ENCODE peak calls at places on chromosomes 5 and 9, in five cellular contexts. R is cardiac fibroblast, K is fibroblast of pulmonary artery, U is GM20000, Y is epithelial cell of esophagus. N is an unnamed sample.

GRCh38 chr9:98285446-98285845 is 30.0 kb upstream of the TBC1D2 start:
- DNase-seq in Y (no peak), U (no peak), R (no peak), K (no peak), N (no peak)

GRCh38 chr5:119578937-119579336 is 50.4 kb upstream of the FAM170A start:
- DNase-seq in K (peak), U (peak), R (peak), Y (peak), N (no peak)

GRCh38 chr9:120918931-120919638 is 7.5 kb downstream of the TRAF1 start:
- DNase-seq in U (no peak), K (no peak), Y (no peak), R (no peak), N (peak)

GRCh38 chr5:1409386-1410110 is 35.7 kb downstream of the SLC6A3 start:
- DNase-seq in Y (peak), U (peak), R (peak), K (peak), N (peak)

GRCh38 chr5:65027149-65027548 is 258.4 kb downstream of the CWC27 start:
- DNase-seq in R (no peak), Y (no peak), U (no peak), K (no peak), N (no peak)

GRCh38 chr5:172164773-172165212 is 23.2 kb downstream of the STK10 start:
- DNase-seq in R (peak), U (no peak), Y (no peak), K (peak), N (no peak)

GRCh38 chr9:88923653-88924284 is 67.5 kb upstream of the S1PR3 start:
- DNase-seq in R (no peak), Y (no peak), K (no peak), U (no peak), N (no peak)

GRCh38 chr5:1187950-1188334 is 13.5 kb upstream of the SLC6A19 start:
- DNase-seq in K (no peak), U (no peak), Y (no peak), R (no peak), N (no peak)

GRCh38 chr5:142145106-142145900 is 36.7 kb downstream of the NDFIP1 start:
- DNase-seq in K (peak), R (peak), U (peak), Y (peak), N (peak)

GRCh38 chr5:149800563-149801103 is 70.5 kb downstream of the PPARGC1B start:
- DNase-seq in Y (no peak), R (no peak), K (no peak), U (no peak), N (peak)

GRCh38 chr5:137604348-137605095 is 105.4 kb upstream of the SPOCK1 start:
- DNase-seq in Y (no peak), R (no peak), K (no peak), U (no peak), N (no peak)

GRCh38 chr5:148856424-148856823 is 30.0 kb downstream of the ADRB2 start:
- DNase-seq in K (no peak), R (no peak), Y (no peak), U (no peak), N (no peak)

GRCh38 chr9:34510506-34511159 is 12.2 kb downstream of the ENHO start:
- DNase-seq in K (no peak), Y (no peak), U (no peak), R (no peak), N (no peak)

GRCh38 chr5:56670916-56671315 is 144.4 kb upstream of the MAP3K1 start:
- DNase-seq in U (no peak), Y (peak), K (no peak), R (no peak), N (peak)

GRCh38 chr5:56314536-56314935 is 81.4 kb upstream of the ANKRD55 start:
- DNase-seq in U (peak), Y (peak), K (peak), R (peak), N (no peak)

GRCh38 chr9:81416476-81417298 is 272.7 kb downstream of the TLE1 start:
- DNase-seq in U (no peak), R (peak), K (no peak), Y (no peak), N (no peak)

GRCh38 chr5:32538031-32538547 is 47.3 kb upstream of the SUB1 start:
- DNase-seq in Y (no peak), R (no peak), U (peak), K (peak), N (no peak)

DNA sequence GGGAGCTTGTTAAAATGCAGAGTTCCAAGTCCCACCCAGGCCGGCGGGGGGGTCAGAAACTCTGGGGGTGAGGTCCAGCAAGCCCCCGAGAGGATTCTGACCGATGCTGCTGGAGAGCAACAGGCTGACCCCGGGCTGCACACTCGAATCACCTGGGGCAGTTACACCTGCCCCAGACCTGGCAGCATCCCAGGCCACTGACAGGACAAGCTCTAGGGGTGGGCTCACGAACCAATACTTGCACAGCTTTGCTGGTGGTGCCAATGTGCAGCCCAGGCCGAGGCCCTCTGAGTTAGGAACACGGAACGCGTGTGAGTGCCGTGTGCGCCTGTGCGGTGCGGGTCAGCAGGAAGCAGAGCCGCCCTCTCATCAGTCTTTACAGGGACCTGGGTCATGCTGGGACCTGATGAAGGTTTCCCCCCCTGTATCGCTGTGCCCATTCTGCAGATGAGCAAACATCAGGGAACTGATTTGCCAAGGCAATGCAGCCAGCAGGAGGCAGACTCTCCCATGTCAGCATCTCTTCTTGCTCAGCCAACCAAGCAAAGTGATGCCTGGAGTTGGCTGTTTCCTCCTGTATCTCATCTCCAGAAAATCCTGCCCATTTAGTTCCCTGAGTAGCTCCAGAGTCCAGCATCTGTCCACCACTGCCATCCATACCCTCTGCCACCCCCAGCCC is 16.3 kb downstream of the FAM163B start:
- DNase-seq in K (peak), U (no peak), R (peak), Y (no peak), N (no peak)
- TF ChIP-seq CTCF in K (peak), U (peak), R (peak), Y (no peak), N (no peak)

GRCh38 chr9:132651259-132651658 is 18.5 kb downstream of the DDX31 start:
- DNase-seq in K (peak), Y (peak), R (peak), U (no peak), N (peak)
- TF ChIP-seq CTCF in K (peak), Y (peak), R (peak), U (no peak), N (peak)

DNA sequence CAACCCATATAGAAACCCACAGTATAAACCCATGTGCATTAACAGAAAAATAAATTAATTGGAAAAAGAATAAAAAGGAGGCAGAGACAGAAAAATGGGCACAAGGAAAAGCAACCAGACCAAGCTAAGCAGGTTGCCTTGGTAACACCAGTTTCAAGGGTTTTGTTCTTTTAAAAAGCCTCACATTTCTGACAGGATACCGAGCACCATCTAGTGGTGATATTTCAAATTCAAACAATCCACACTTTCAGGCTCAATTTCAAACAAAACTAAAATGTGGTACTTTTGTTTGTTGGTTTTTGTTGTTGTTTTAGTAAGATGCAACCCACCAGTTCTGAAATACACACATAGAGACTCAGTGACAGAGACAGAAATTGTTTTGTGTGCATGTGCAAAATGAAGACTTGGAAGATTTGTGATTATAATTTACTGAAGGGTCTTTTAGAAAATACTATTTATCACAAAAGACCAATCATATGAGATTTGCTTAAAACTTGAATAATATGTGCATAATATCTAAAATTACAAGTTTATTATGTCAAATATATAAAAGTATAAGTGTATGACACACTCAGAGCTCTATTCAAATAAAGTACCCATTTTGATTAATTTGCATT is 318.2 kb downstream of the SLCO4C1 start:
- DNase-seq in Y (peak), U (peak), R (peak), K (peak), N (peak)
- TF ChIP-seq CTCF in Y (peak), U (peak), R (peak), K (peak), N (peak)

GRCh38 chr5:163005949-163006348 is 431.4 kb upstream of the CCNG1 start:
- DNase-seq in K (no peak), R (peak), U (no peak), Y (peak), N (no peak)
- TF ChIP-seq CTCF in K (no peak), R (no peak), U (no peak), Y (peak), N (no peak)

GRCh38 chr5:176618783-176619182 is 8.8 kb upstream of the GPRIN1 start:
- DNase-seq in Y (no peak), R (no peak), K (no peak), U (no peak), N (no peak)

GRCh38 chr5:176621661-176622079 is 8.7 kb downstream of the SNCB start:
- DNase-seq in U (no peak), Y (no peak), R (no peak), K (no peak), N (no peak)

GRCh38 chr5:176619203-176619568 is 9.2 kb upstream of the GPRIN1 start:
- DNase-seq in Y (peak), U (peak), K (peak), R (peak), N (peak)

GRCh38 chr5:176620333-176620981 is 9.9 kb downstream of the SNCB start:
- DNase-seq in K (no peak), Y (no peak), U (no peak), R (peak), N (no peak)

DNA sequence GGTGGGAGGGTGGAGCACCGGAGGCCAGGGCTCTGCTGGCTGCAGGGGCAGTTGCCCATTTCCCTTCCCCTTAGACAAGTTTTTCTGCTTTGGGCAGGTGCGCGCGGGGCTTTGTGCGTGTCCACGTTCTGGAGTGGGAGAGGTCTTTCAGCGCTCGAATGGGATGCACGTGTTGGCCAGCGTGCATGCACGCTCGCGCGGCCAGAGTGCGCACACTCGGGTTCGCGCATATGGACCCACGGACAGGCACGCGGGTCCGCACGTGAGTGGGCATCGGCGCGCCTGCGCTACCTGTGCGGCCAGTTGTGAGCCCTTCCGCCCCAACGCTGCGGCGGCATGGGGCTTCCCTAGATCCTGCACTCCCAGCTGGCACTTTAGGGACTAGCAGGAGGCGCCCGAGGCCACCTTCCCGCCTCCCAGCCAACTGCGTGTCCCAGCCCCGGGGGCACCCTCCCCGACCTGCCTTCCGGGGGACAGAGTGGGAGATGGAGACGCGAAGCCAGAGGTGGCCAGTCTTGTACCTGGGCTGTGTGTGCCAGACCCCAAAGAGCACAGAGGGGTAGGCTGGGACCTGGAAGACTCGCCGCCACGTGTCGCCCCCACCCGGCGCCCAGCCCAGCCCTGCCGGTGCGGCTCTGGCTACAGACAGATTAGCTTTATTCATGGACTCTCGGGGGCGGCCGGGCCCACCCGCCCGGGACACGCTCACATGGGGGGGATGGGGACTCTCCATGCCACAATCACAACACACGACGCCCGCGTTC is 9.8 kb upstream of the GPRIN1 start:
- DNase-seq in K (no peak), Y (no peak), U (no peak), R (no peak), N (no peak)
- TF ChIP-seq CTCF in K (no peak), Y (no peak), U (no peak), R (no peak), N (no peak)

DNA sequence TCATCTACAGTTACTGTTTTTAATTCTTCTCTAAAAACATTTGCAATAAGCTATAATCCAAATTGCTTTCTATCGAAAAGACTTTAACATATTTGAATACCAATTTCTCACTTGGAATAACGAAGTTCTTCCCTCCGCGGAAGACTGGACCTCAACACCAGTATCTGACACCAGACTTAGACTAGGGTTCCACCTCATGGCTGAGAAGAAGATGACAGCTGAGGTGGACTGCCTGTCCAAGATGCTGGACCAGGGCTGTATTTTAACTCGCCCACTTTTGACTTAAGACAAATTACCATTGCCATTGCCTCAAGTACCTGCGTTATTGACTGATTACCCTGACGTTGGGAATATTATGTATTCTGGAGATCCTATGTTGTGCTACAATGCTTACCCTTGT is 34.1 kb downstream of the ZMAT2 start:
- DNase-seq in K (peak), Y (peak), R (peak), U (no peak), N (peak)
- TF ChIP-seq CTCF in K (peak), Y (peak), R (peak), U (no peak), N (no peak)

GRCh38 chr9:6686396-6686795 is 40.9 kb upstream of the GLDC start:
- DNase-seq in Y (peak), U (peak), K (peak), R (peak), N (peak)
- TF ChIP-seq CTCF in Y (peak), U (peak), K (peak), R (peak), N (no peak)

GRCh38 chr5:150992705-150993104 is 27.7 kb upstream of the GPX3 start:
- DNase-seq in Y (no peak), U (no peak), R (no peak), K (no peak), N (no peak)

GRCh38 chr5:150993836-150994412 is 26.5 kb upstream of the GPX3 start:
- DNase-seq in R (no peak), K (no peak), U (no peak), Y (no peak), N (no peak)

GRCh38 chr5:150987746-150988145 is 32.6 kb upstream of the GPX3 start:
- DNase-seq in U (no peak), K (no peak), R (no peak), Y (no peak), N (no peak)

GRCh38 chr5:150993422-150993821 is 27.0 kb upstream of the GPX3 start:
- DNase-seq in U (no peak), K (no peak), Y (no peak), R (no peak), N (no peak)

DNA sequence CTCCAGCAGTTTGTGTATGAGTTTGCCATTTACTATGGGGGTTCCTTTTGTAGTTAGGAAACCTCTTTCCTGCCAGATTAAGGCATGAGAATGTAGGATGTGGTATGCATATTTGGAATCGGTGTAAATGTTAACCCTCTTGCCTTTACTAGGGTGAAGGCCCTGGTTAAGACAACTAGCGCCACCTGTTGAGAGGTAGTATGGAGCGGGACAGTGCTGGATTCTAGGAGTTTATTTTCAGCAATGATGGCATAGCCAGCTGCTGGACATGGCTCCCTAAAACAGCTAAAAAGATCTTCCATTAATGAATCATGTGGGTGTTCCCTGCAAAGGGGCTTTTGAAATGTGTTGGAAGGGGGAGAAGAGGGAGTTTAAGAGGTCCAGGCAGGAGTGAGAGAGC is 30.7 kb upstream of the GPX3 start:
- DNase-seq in K (peak), Y (no peak), U (no peak), R (peak), N (no peak)
- TF ChIP-seq CTCF in K (peak), Y (no peak), U (peak), R (peak), N (no peak)

DNA sequence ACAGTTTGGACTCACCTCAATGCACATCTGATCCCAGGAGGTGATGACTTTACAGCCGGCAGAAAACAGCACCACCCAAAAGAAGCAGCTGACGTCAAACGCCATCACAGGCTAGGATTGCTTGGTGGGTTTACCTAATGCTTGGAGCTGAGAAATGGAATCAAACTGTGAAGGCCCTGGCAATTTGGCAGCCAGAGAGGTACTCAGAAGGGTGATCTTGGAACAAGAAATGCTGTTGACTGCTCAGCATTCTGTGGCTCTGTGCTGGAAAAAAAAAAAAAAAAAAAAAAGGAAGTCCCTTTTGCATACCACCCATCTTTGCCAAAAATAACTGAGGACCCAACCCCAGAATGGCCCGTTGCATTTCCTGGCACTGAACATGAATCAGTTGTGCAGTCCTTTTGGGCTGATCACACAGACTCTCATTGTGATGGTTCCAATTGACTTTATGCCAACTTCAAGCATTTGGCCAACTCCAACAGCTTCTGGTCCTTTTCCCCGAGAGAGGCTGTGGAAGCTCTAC is at the start of gene CD180:
- DNase-seq in Y (no peak), U (no peak), R (no peak), K (peak), N (no peak)
- TF ChIP-seq CTCF in Y (no peak), U (no peak), R (no peak), K (no peak), N (no peak)

GRCh38 chr9:87499455-87500015 is 1.9 kb downstream of the DAPK1 start:
- DNase-seq in R (no peak), K (no peak), U (peak), Y (no peak), N (no peak)

GRCh38 chr9:87497604-87498045 is at the start of gene DAPK1:
- DNase-seq in K (peak), R (peak), U (peak), Y (peak), N (no peak)

GRCh38 chr9:87498816-87499454 is 1.3 kb downstream of the DAPK1 start:
- DNase-seq in Y (no peak), U (no peak), R (no peak), K (no peak), N (no peak)

GRCh38 chr9:87497080-87497603 is 525 bp upstream of the DAPK1 start:
- DNase-seq in R (no peak), Y (no peak), U (no peak), K (no peak), N (no peak)

DNA sequence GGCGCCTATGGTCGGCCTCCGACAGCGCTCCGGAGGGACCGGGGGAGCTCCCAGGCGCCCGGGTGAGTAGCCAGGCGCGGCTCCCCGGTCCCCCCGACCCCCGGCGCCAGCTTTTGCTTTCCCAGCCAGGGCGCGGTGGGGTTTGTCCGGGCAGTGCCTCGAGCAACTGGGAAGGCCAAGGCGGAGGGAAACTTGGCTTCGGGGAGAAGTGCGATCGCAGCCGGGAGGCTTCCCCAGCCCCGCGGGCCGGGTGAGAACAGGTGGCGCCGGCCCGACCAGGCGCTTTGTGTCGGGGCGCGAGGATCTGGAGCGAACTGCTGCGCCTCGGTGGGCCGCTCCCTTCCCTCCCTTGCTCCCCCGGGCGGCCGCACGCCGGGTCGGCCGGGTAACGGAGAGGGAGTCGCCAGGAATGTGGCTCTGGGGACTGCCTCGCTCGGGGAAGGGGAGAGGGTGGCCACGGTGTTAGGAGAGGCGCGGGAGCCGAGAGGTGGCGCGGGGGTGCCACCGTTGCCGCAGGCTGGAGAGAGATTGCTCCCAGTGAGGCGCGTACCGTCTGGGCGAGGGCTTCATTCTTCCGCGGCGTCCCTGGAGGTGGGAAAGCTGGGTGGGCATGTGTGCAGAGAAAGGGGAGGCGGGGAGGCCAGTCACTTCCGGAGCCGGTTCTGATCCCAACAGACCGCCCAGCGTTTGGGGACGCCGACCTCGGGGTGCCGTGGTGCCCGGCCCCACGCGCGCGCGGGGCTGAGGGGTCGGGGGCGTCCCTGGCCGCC is 564 bp downstream of the DAPK1 start:
- DNase-seq in R (peak), Y (peak), K (peak), U (peak), N (peak)
- TF ChIP-seq CTCF in R (peak), Y (no peak), K (no peak), U (no peak), N (peak)